ENCODE peak calls at places on chromosome 6, in seven cellular contexts. Y is HCT116, A is SK-N-SH, X is H1, J is HepG2, Z is GM12878, U is K562. G is an unnamed sample.

GRCh38 chr6:37983720-37984501 is 164.4 kb downstream of the ZFAND3 start:
- DNase-seq in X (no peak), U (no peak), A (no peak), J (no peak), Z (no peak), Y (no peak), G (no peak)

GRCh38 chr6:85364354-85364753 is 85.5 kb upstream of the NT5E start:
- DNase-seq in X (no peak), Z (no peak), J (no peak), A (no peak), U (no peak), Y (peak), G (no peak)

GRCh38 chr6:158648682-158649131 is 1.1 kb upstream of the SYTL3 start:
- DNase-seq in Y (no peak), Z (peak), A (no peak), U (no peak), X (no peak), J (no peak), G (no peak)

GRCh38 chr6:163958646-163959045 is 544.1 kb downstream of the QKI start:
- DNase-seq in X (no peak), U (no peak), J (no peak), A (no peak), Y (no peak), Z (no peak), G (no peak)

GRCh38 chr6:154276810-154277577 is 79.6 kb downstream of the IPCEF1 start:
- DNase-seq in A (peak), Y (peak), X (no peak), U (peak), J (peak), Z (no peak), G (no peak)

GRCh38 chr6:36677753-36678487 is 594 bp upstream of the CDKN1A start:
- DNase-seq in Z (no peak), Y (no peak), X (no peak), A (no peak), J (peak), U (no peak), G (no peak)

GRCh38 chr6:37657117-37657886 is 40.4 kb downstream of the MDGA1 start:
- DNase-seq in J (no peak), X (no peak), A (no peak), U (no peak), Z (no peak), Y (peak), G (peak)

GRCh38 chr6:4768815-4769214 is 7.4 kb upstream of the CDYL start:
- DNase-seq in Y (no peak), Z (no peak), J (no peak), A (no peak), X (no peak), U (no peak), G (no peak)

GRCh38 chr6:142845624-142846458 is 99.1 kb downstream of the HIVEP2 start:
- DNase-seq in A (peak), X (peak), Y (peak), Z (no peak), U (no peak), J (peak), G (peak)

GRCh38 chr6:13281630-13282156 is 46.6 kb downstream of the TBC1D7 start:
- DNase-seq in Y (no peak), A (no peak), U (no peak), Z (no peak), X (no peak), J (no peak), G (no peak)

GRCh38 chr6:117265425-117266266 is at the start of gene VGLL2:
- DNase-seq in Z (no peak), X (peak), Y (no peak), A (peak), J (peak), U (no peak), G (no peak)

GRCh38 chr6:158626360-158627167 is 18.0 kb downstream of the DYNLT1 start:
- DNase-seq in A (no peak), X (no peak), J (no peak), Z (no peak), Y (no peak), U (no peak), G (no peak)

GRCh38 chr6:105433723-105434122 is 30.8 kb upstream of the PREP start:
- DNase-seq in U (no peak), Y (no peak), X (no peak), Z (no peak), J (no peak), A (no peak), G (no peak)

GRCh38 chr6:89563866-89564265 is 74.7 kb downstream of the LYRM2 start:
- DNase-seq in U (no peak), Y (no peak), Z (no peak), A (no peak), X (no peak), J (no peak), G (no peak)

GRCh38 chr6:116105247-116105646 is 4.6 kb downstream of the NT5DC1 start:
- DNase-seq in J (peak), A (no peak), X (no peak), Y (no peak), Z (no peak), U (no peak), G (no peak)

GRCh38 chr6:125066964-125067363 is 86.6 kb upstream of the TPD52L1 start:
- DNase-seq in Z (no peak), A (no peak), X (no peak), U (no peak), J (no peak), Y (peak), G (no peak)

GRCh38 chr6:17580518-17581048 is 19.5 kb upstream of the FAM8A1 start:
- DNase-seq in Z (no peak), U (no peak), A (peak), Y (no peak), J (no peak), X (no peak), G (no peak)

GRCh38 chr6:145139451-145139850 is 595.9 kb downstream of the EPM2A start:
- DNase-seq in A (peak), U (no peak), J (no peak), Y (no peak), X (no peak), Z (no peak), G (no peak)

GRCh38 chr6:148440877-148441453 is 98.3 kb downstream of the SASH1 start:
- DNase-seq in A (no peak), Z (no peak), X (peak), Y (peak), U (no peak), J (peak), G (peak)

GRCh38 chr6:139349464-139350020 is 24.9 kb downstream of the CITED2 start:
- DNase-seq in Y (no peak), U (no peak), X (no peak), A (no peak), Z (no peak), J (no peak), G (peak)

GRCh38 chr6:32167154-32167760 is 2.9 kb downstream of the EGFL8 start:
- DNase-seq in U (no peak), Y (no peak), X (peak), Z (no peak), J (no peak), A (no peak), G (no peak)

GRCh38 chr6:17099401-17100059 is 2.3 kb upstream of the STMND1 start:
- DNase-seq in J (no peak), X (no peak), A (no peak), Z (no peak), Y (no peak), U (no peak), G (no peak)

GRCh38 chr6:117210279-117210678 is 55.1 kb upstream of the VGLL2 start:
- DNase-seq in Y (no peak), A (no peak), J (no peak), U (no peak), X (no peak), Z (no peak), G (no peak)

GRCh38 chr6:51843470-51844390 is 243.7 kb downstream of the PKHD1 start:
- DNase-seq in Z (no peak), X (no peak), J (no peak), A (peak), Y (no peak), U (no peak), G (no peak)

GRCh38 chr6:156809034-156809433 is 31.9 kb downstream of the ARID1B start:
- DNase-seq in X (no peak), Y (no peak), Z (peak), U (no peak), J (no peak), A (no peak), G (no peak)
- TF ChIP-seq JUND in X (no peak), Y (no peak), Z (no peak), U (peak), J (no peak), A (no peak), G (no peak)

GRCh38 chr6:138107752-138108592 is 753 bp upstream of the PERP start:
- DNase-seq in U (peak), X (no peak), J (peak), Z (no peak), A (peak), Y (peak), G (no peak)

GRCh38 chr6:138107078-138107751 is at the start of gene PERP:
- DNase-seq in J (peak), A (peak), Y (peak), X (peak), U (peak), Z (no peak), G (peak)

GRCh38 chr6:138106665-138107077 is 548 bp downstream of the PERP start:
- DNase-seq in A (no peak), Y (no peak), Z (no peak), X (no peak), U (no peak), J (no peak), G (no peak)

GRCh38 chr6:138110229-138110628 is 3.0 kb upstream of the PERP start:
- DNase-seq in Z (no peak), U (no peak), J (no peak), A (no peak), X (no peak), Y (no peak), G (no peak)

DNA sequence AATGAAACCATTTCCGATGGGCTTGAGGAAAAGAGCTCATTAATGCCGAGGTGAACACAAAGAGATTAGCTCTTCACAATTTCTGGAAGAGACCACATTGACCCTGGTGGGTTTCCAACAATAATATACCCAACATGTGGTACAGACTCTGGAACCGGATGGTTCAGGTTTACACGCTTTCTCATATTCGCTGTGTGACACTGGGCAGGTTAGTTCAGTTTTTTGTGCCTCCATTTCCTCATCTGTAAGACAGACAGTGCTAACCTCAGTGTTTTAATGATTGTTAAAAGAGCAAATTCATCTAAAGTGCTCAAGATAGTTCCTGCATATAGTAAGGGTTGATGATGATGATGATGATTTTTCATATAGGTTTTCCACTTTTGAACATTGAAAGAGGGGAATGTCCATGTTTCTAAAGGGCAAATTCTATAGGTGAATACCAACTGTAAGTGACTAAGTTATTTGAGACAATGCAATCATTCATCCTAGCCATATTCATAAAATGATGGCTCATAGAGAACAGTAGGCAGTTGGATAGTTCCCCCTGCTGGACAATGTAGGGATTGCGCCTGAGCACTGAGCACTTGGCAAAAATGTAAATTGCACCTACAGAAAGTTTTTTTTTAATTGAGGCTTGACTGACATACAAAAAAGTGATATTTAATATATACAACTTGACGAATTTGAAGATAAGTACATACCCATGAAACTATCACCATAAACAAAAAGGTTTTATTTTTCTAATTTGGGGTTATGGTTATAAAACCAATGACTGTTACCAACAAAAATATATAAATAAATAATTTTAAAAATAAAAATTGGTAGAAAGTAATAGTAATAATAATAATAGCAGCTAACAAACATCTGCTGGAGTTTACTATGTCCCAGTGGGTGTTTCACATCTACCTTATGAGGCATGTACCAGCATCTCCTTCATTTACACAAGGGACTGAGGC is 2.1 kb upstream of the PERP start:
- DNase-seq in U (peak), A (peak), Z (peak), J (peak), Y (peak), X (peak), G (peak)
- TF ChIP-seq JUND in U (no peak), A (no peak), Z (no peak), J (no peak), Y (no peak), X (no peak), G (no peak)

GRCh38 chr6:112781236-112781635 is 434.1 kb downstream of the RFPL4B start:
- DNase-seq in X (no peak), J (peak), U (no peak), Z (no peak), A (no peak), Y (no peak), G (no peak)
- TF ChIP-seq JUND in X (no peak), J (no peak), U (no peak), Z (no peak), A (no peak), Y (no peak), G (no peak)

DNA sequence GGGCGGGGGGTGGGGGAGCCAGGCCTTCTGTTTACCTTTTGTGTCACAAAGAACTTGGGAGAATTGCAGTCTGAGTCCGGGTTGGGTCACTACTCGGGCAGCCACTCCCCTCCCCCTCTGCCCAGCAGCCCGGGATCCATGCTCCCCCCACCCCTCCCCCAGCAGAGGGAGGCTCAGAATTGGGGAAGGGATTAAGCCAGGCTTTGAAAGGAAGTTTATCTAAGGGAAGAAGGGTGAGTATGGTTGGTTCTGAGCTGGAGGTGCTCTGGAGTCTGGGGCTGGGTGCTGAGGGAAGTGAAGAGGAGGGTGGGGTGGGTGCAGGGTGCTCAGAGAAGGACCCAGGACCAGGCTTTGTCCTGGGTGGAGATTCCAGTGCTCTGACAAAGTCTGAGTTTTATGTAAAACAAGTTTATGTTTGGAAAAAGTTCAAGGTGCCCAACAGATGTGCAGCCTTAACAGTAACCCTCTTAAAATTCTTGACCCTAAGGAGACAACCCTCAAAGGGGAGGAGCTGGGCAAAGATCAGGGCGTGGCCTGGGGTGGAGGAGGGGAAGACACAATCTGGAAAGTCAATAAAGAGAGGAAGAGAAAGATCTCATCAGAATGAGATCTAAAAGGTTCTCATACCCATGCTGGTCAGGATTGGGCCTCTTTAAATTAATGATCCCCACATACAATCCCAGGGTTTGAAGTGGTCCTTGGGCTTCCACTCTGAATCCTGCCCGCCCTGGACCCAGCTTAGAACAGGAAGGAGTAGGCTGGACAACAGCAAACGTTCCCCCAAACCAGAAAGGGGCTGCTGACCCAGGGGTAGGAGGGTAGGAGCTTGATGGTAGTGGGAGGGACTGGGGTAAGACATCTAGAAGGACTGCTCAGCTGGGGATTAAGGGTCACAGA is 32.8 kb downstream of the FOXP4 start:
- DNase-seq in A (peak), Y (no peak), J (no peak), X (peak), Z (no peak), U (peak), G (no peak)
- TF ChIP-seq JUND in A (no peak), Y (no peak), J (no peak), X (no peak), Z (no peak), U (no peak), G (no peak)

GRCh38 chr6:26028212-26028752 is 58.9 kb upstream of the HFE start:
- DNase-seq in A (no peak), Y (no peak), X (no peak), Z (no peak), J (no peak), U (no peak), G (no peak)

GRCh38 chr6:26029570-26029856 is 57.7 kb upstream of the HFE start:
- DNase-seq in U (no peak), Y (no peak), Z (no peak), J (no peak), A (no peak), X (no peak), G (no peak)

GRCh38 chr6:26027491-26028211 is 59.6 kb upstream of the HFE start:
- DNase-seq in A (no peak), X (no peak), Z (no peak), U (no peak), Y (no peak), J (no peak), G (no peak)

GRCh38 chr6:26029857-26030653 is 57.2 kb upstream of the HFE start:
- DNase-seq in A (no peak), Z (no peak), X (no peak), U (no peak), Y (no peak), J (no peak), G (no peak)

GRCh38 chr6:26028753-26029569 is 58.3 kb upstream of the HFE start:
- DNase-seq in Y (no peak), U (no peak), J (no peak), Z (no peak), A (no peak), X (peak), G (peak)
- TF ChIP-seq JUND in Y (no peak), U (no peak), J (no peak), Z (no peak), A (no peak), X (no peak), G (peak)

DNA sequence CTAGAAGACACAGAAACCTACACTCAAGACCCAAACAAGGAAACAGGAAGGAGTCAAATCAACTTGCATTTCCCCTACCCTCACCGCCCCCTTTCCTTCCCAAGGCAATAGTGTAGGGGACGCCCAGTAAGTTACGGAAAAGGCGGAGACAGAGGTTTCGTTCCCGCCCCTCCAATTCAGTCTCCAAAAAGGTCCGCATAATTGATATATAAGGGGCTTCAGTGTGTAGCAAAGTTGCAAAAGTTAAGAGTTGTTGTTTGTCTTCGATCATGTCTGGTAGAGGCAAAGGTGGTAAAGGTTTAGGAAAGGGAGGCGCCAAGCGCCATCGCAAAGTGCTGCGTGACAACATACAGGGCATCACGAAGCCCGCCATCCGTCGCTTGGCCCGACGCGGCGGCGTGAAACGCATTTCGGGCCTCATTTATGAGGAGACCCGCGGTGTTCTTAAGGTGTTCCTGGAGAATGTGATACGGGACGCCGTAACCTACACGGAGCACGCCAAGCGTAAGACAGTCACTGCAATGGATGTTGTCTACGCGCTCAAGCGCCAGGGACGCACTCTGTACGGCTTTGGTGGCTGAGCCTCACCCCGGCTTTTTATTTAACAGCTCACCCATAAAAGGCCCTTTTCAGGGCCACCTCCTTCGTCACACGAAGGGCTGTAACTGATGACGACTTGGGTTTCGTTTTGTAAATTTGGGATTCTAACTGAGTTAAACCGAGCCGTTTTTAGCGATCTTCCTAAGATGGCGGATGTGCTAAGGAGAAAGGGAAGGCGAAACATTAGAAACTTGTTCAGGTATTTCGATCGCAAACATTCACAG is 124.6 kb upstream of the BTN3A2 start:
- DNase-seq in Y (no peak), A (peak), U (no peak), J (no peak), Z (peak), X (peak), G (no peak)
- TF ChIP-seq JUND in Y (no peak), A (no peak), U (no peak), J (no peak), Z (no peak), X (no peak), G (no peak)

GRCh38 chr6:7671581-7671980 is 54.3 kb upstream of the BMP6 start:
- DNase-seq in Z (no peak), Y (no peak), U (no peak), J (no peak), X (no peak), A (no peak), G (no peak)
- TF ChIP-seq JUND in Z (no peak), Y (no peak), U (no peak), J (no peak), X (no peak), A (no peak), G (no peak)

GRCh38 chr6:136111831-136112230 is 138.3 kb downstream of the MTFR2 start:
- DNase-seq in X (no peak), A (no peak), Y (no peak), U (no peak), J (no peak), Z (no peak), G (no peak)
- TF ChIP-seq JUND in X (no peak), A (no peak), Y (no peak), U (no peak), J (no peak), Z (no peak), G (no peak)